ENCODE peak calls at places on chromosomes 16 and 17, in six cellular contexts. Y, G, T, M, K and I are unnamed samples.

GRCh38 chr16:15811778-15812750 is 44.8 kb downstream of the MYH11 start:
- DNase-seq in Y (no peak), G (no peak), T (no peak), M (no peak), K (no peak), I (no peak)

GRCh38 chr16:57023541-57024249 is 34.3 kb downstream of the NLRC5 start:
- DNase-seq in Y (no peak), G (no peak), T (no peak), M (no peak), K (no peak), I (no peak)

GRCh38 chr17:59437766-59438165 is 106.3 kb downstream of the YPEL2 start:
- DNase-seq in Y (no peak), G (no peak), T (no peak), M (no peak), K (no peak), I (no peak)

GRCh38 chr17:29929006-29929543 is 953 bp downstream of the SSH2 start:
- DNase-seq in Y (no peak), G (peak; percentile 53), T (no peak), M (no peak), K (peak; percentile 21), I (peak; percentile 92)

GRCh38 chr16:85253127-85253941 is 141.1 kb upstream of the CIBAR2 start:
- DNase-seq in Y (peak; percentile 85), G (peak; percentile 95), T (peak; percentile 87), M (peak; percentile 88), K (peak; percentile 31), I (peak; percentile 28)

GRCh38 chr16:3461120-3461519 is 17.6 kb downstream of the NAA60 start:
- DNase-seq in Y (no peak), G (no peak), T (no peak), M (no peak), K (no peak), I (no peak)

GRCh38 chr17:43175213-43176118 is 4.5 kb downstream of the NBR1 start:
- DNase-seq in Y (no peak), G (no peak), T (no peak), M (no peak), K (peak; percentile 67), I (no peak)

GRCh38 chr17:81870155-81870977 is 771 bp downstream of the ARHGDIA start:
- DNase-seq in Y (no peak), G (peak; percentile 62), T (peak; percentile 34), M (peak; percentile 36), K (no peak), I (peak; percentile 48)

GRCh38 chr16:85838381-85838780 is 38.9 kb downstream of the COX4I1 start:
- DNase-seq in Y (no peak), G (no peak), T (no peak), M (no peak), K (no peak), I (no peak)

GRCh38 chr17:4492762-4493561 is 5.7 kb upstream of the SPNS2 start:
- DNase-seq in Y (peak; percentile 64), G (peak; percentile 91), T (peak; percentile 91), M (peak; percentile 70), K (peak; percentile 61), I (peak; percentile 54)

GRCh38 chr16:11670171-11671131 is 2.2 kb downstream of the SNN start:
- DNase-seq in Y (no peak), G (no peak), T (no peak), M (no peak), K (no peak), I (no peak)

GRCh38 chr17:61731330-61731729 is 132.0 kb downstream of the BRIP1 start:
- DNase-seq in Y (no peak), G (no peak), T (no peak), M (no peak), K (no peak), I (peak; percentile 60)

GRCh38 chr16:3080024-3080423 is 14.6 kb downstream of the IL32 start:
- DNase-seq in Y (no peak), G (no peak), T (no peak), M (no peak), K (no peak), I (no peak)

GRCh38 chr16:30113031-30113710 is at the start of gene GDPD3:
- DNase-seq in Y (no peak), G (peak; percentile 55), T (no peak), M (peak; percentile 78), K (peak; percentile 39), I (no peak)

GRCh38 chr17:2711608-2712299 is at the start of gene CLUH:
- DNase-seq in Y (peak; percentile 98), G (peak; percentile 83), T (peak; percentile 62), M (peak; percentile 91), K (peak; percentile 67), I (peak; percentile 98)

GRCh38 chr16:68640972-68641371 is 4.1 kb upstream of the CDH3 start:
- DNase-seq in Y (no peak), G (no peak), T (no peak), M (no peak), K (no peak), I (no peak)

GRCh38 chr16:2056681-2057407 is 9.1 kb downstream of the TSC2 start:
- DNase-seq in Y (no peak), G (no peak), T (no peak), M (no peak), K (no peak), I (no peak)

DNA sequence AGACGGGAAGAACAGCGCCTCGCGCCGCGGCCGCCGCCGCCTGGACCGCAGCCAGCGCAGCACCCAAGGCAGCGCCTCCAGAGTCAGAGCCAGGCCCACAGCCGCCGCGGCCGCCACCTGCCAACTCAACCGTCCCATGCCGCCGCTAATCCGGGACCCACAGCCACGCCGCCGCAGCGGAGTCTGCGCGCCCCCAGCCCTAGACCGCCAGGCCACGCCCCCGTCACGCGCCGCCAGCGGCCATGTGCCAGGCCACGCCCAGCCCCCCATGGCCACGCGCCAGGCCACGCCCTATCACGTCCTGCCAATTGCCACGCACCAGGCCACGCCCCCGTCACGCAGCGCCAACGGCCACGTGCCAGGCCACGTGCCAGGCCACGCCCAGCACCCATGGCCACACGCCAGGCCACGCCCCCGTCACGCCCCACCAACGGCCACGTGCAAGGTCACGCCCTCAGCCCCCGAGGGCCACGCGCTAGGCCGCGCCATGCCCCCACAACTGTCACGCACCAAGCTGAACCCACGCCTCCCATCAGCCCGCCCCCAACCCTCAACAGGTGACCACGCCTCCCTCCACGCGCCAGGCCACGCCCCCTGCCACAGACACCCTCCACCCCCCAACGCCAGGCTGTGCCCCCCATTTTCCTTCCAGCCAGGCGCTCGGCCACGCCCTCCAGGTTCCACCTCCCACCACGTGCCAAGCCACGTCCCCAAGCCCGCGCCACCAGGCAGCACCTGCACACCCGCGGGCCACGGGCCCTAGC is at the start of gene PLD6:
- DNase-seq in Y (peak; percentile 72), G (no peak), T (peak; percentile 70), M (peak; percentile 88), K (peak; percentile 67), I (peak; percentile 68)
- TF ChIP-seq CTCF in Y (no peak), G (no peak), T (no peak), M (no peak), K (no peak), I (no peak)

GRCh38 chr17:82940226-82941020 is 100.6 kb upstream of the ZNF750 start:
- DNase-seq in Y (no peak), G (no peak), T (peak; percentile 5), M (no peak), K (no peak), I (no peak)
- TF ChIP-seq JUN in Y (no peak), G (no peak), T (no peak), M (no peak), K (no peak), I (no peak)

DNA sequence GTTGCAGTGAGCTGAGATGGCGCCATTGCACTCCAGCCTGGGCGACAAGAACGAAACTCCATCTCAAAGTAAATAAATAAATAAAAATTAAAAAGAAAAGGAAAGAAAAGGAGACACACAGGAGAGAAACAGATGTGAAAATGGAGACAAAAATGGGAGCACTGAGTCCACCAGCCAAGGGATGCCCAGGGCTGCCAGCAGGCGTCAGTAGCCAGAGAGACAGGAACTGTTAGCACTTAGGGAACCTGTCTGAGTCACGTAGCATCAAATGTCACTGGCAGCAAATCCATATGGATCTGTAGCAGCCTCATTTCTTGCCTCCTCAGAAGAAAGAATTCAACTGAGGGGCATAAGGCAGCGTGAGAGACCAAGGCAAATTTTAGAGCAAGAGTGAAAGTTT is 79.7 kb downstream of the CYLD start:
- DNase-seq in Y (no peak), G (peak; percentile 28), T (no peak), M (peak; percentile 18), K (peak; percentile 37), I (no peak)
- TF ChIP-seq CTCF in Y (no peak), G (peak; percentile 30), T (no peak), M (peak; percentile 46), K (peak; percentile 60), I (no peak)

DNA sequence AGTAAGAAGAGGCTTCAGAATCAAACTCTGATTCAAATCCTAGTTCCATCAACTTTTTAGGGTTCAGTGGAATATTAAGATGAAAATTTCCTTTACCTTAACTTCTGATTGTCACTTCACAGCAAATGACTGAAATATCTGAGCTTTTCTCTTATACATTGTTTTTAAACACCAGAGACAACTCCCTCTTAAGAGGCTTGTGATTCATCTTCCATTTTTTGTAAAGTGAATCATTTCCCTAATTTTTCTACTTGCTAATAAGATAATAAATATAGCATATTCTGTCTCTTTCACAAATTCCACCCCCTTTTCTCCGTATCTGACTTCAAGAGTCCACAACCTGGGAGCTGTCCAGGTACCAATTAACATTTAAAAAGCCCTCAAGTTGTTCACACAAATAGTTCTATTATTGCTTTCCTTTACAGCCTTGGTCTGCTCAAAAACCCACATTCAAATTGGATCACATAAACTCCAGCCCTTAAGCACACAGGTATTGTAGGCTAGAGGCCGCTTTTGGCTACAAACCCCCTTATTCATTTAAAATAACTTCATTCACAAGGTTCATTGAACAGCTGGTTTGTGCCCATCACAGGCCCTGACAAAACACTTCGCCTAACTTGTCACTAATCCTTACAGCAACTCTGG is 14.1 kb upstream of the UTP6 start:
- DNase-seq in Y (no peak), G (no peak), T (no peak), M (no peak), K (no peak), I (peak; percentile 6)
- TF ChIP-seq JUN in Y (no peak), G (no peak), T (no peak), M (no peak), K (no peak), I (no peak)

GRCh38 chr17:35982409-35983191 is 1.3 kb upstream of the CCL16 start:
- DNase-seq in Y (no peak), G (no peak), T (no peak), M (no peak), K (no peak), I (no peak)

GRCh38 chr17:35978346-35978745 is 3.0 kb downstream of the CCL16 start:
- DNase-seq in Y (no peak), G (no peak), T (no peak), M (no peak), K (no peak), I (peak; percentile 59)

GRCh38 chr17:35981246-35981645 is at the start of gene CCL16:
- DNase-seq in Y (no peak), G (no peak), T (no peak), M (no peak), K (peak; percentile 72), I (no peak)

GRCh38 chr17:35984140-35984539 is 2.4 kb downstream of the CCL14 start:
- DNase-seq in Y (no peak), G (no peak), T (no peak), M (no peak), K (no peak), I (no peak)

DNA sequence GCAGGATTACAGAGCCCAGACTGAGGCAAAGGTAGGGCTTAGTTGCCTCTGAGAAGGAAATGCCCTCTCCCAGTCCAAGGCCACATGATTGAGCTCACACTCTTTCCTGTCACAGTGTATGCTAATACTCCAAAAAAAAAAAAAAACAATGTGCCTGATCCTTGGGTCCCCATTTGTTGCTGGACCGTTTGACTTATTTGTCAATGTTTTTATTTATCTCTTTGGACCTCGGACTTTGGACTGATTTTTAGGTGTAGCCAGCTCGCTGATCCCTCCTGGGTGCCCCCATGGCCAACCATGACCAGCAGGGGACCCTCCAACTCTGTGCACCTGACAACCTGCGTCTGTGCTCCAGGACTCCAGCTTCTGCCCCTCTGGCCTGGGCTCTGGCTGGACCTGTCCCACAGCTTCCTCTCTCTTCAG is 622 bp upstream of the CCL16 start:
- DNase-seq in Y (no peak), G (no peak), T (peak; percentile 61), M (no peak), K (peak; percentile 75), I (no peak)
- TF ChIP-seq CTCF in Y (no peak), G (peak; percentile 44), T (no peak), M (peak; percentile 40), K (peak; percentile 87), I (no peak)